ENCODE peak calls at places on chromosomes 11 and 22, in ten cellular contexts. Z is lower leg skin; Y is dorsolateral prefrontal cortex; U is MV-4-11; K is activated naive CD4-positive, alpha-beta T cell treated with anti-CD3 and anti-CD28 coated beads for 36 hours; A is cardiac fibroblast; W is activated CD4-positive, alpha-beta T cell treated with anti-CD3 and anti-CD28 coated beads, Interleukin-2, amount 50 U/mL, for 24 hours; L is AG09309; R is GM04503; X is NCI-H524. C is an unnamed sample.

GRCh38 chr22:37197451-37198289 is 9.6 kb upstream of the C1QTNF6 start:
- DNase-seq in Y (peak), K (no peak), Z (no peak), R (no peak), A (peak), L (no peak), W (no peak), X (no peak), U (no peak), C (no peak)

GRCh38 chr22:49235463-49236300 is 592.0 kb downstream of the BRD1 start:
- DNase-seq in R (no peak), U (no peak), Z (no peak), K (no peak), X (no peak), L (no peak), Y (no peak), W (no peak), A (no peak), C (no peak)

GRCh38 chr22:32482708-32483107 is 8.1 kb downstream of the FBXO7 start:
- DNase-seq in W (no peak), K (peak), L (no peak), U (no peak), A (no peak), R (no peak), Y (no peak), X (no peak), Z (no peak), C (no peak)

GRCh38 chr11:118921929-118922744 is 3.6 kb downstream of the BCL9L start:
- DNase-seq in Y (no peak), R (no peak), L (no peak), K (peak), Z (peak), W (no peak), A (peak), U (no peak), X (no peak), C (peak)

GRCh38 chr11:133941546-133941945 is 15.2 kb downstream of the IGSF9B start:
- DNase-seq in Z (no peak), A (no peak), W (no peak), U (no peak), R (no peak), X (peak), K (no peak), Y (no peak), L (no peak), C (no peak)

GRCh38 chr11:130115218-130115617 is 44.4 kb upstream of the ST14 start:
- DNase-seq in A (peak), K (no peak), U (no peak), Z (no peak), R (no peak), L (no peak), W (no peak), X (no peak), Y (no peak), C (no peak)

GRCh38 chr11:45143494-45143893 is 2.9 kb upstream of the PRDM11 start:
- DNase-seq in U (no peak), A (no peak), Y (no peak), W (no peak), K (no peak), Z (no peak), L (no peak), X (no peak), R (no peak), C (no peak)

GRCh38 chr22:33076368-33076767 is 18.2 kb upstream of the SYN3 start:
- DNase-seq in Z (no peak), U (no peak), A (no peak), R (no peak), Y (no peak), K (no peak), L (no peak), W (no peak), X (no peak), C (no peak)

GRCh38 chr22:47472636-47473035 is 710.2 kb downstream of the TBC1D22A start:
- DNase-seq in K (no peak), A (no peak), Y (no peak), U (no peak), W (no peak), L (no peak), X (no peak), R (no peak), Z (no peak), C (no peak)

GRCh38 chr22:30687358-30687757 is 7.3 kb upstream of the OSBP2 start:
- DNase-seq in K (no peak), W (no peak), Y (no peak), L (no peak), Z (no peak), A (no peak), R (no peak), X (no peak), U (no peak), C (no peak)

GRCh38 chr11:14974021-14974698 is 2.0 kb upstream of the CALCA start:
- DNase-seq in U (no peak), W (peak), A (no peak), X (no peak), K (peak), Z (no peak), R (no peak), L (no peak), Y (no peak), C (no peak)

GRCh38 chr11:1123970-1124369 is 33.8 kb upstream of the MUC5AC start:
- DNase-seq in K (peak), Z (no peak), A (no peak), W (no peak), U (no peak), L (no peak), R (no peak), X (no peak), Y (no peak), C (no peak)

GRCh38 chr11:28708075-28708474 is 599.9 kb downstream of the METTL15 start:
- DNase-seq in Z (no peak), L (no peak), R (no peak), A (no peak), K (no peak), Y (no peak), W (no peak), U (no peak), X (no peak), C (no peak)

GRCh38 chr22:43955883-43956286 is 643 bp downstream of the SAMM50 start:
- DNase-seq in L (no peak), R (no peak), U (peak), Z (no peak), K (peak), W (no peak), A (no peak), Y (no peak), X (no peak), C (no peak)

GRCh38 chr11:124681421-124681820 is 7.7 kb downstream of the SPA17 start:
- DNase-seq in L (no peak), Z (no peak), U (no peak), K (no peak), R (no peak), W (no peak), Y (no peak), A (no peak), X (no peak), C (no peak)

GRCh38 chr11:120432056-120433018 is 79.2 kb upstream of the GRIK4 start:
- DNase-seq in U (peak), A (peak), K (peak), L (peak), Z (peak), X (no peak), Y (no peak), R (peak), W (no peak), C (peak)